ENCODE peak calls at places on chromosome 3, in seven cellular contexts. One of them, this sample, is unnamed.

GRCh38 chr3:59510576-59510975 is 460.8 kb upstream of the CFAP20DC start:
- DNase-seq in naive thymus-derived CD4-positive, alpha-beta T cell: no peak
- DNase-seq in tibial nerve: no peak
- DNase-seq in esophagus squamous epithelium: no peak
- DNase-seq in psoas muscle: no peak
- DNase-seq in heart right ventricle: no peak
- DNase-seq in A549: no peak
- DNase-seq in this sample: no peak

GRCh38 chr3:193240850-193241706 is at the start of gene PLAAT1:
- DNase-seq in naive thymus-derived CD4-positive, alpha-beta T cell: no peak
- DNase-seq in tibial nerve: no peak
- DNase-seq in esophagus squamous epithelium: no peak
- DNase-seq in psoas muscle: peak; percentile 80
- DNase-seq in heart right ventricle: peak; percentile 79
- DNase-seq in A549: peak; percentile 39
- DNase-seq in this sample: no peak

GRCh38 chr3:150227839-150228238 is 180.3 kb upstream of the TSC22D2 start:
- DNase-seq in naive thymus-derived CD4-positive, alpha-beta T cell: no peak
- DNase-seq in tibial nerve: peak; percentile 63
- DNase-seq in esophagus squamous epithelium: no peak
- DNase-seq in psoas muscle: no peak
- DNase-seq in heart right ventricle: peak; percentile 11
- DNase-seq in A549: peak; percentile 38
- DNase-seq in this sample: peak; percentile 41

GRCh38 chr3:48716508-48716981 is 476 bp downstream of the IP6K2 start:
- DNase-seq in naive thymus-derived CD4-positive, alpha-beta T cell: peak; percentile 24
- DNase-seq in tibial nerve: no peak
- DNase-seq in esophagus squamous epithelium: no peak
- DNase-seq in psoas muscle: no peak
- DNase-seq in heart right ventricle: no peak
- DNase-seq in A549: no peak
- DNase-seq in this sample: peak; percentile 27

GRCh38 chr3:113557374-113557773 is 25.0 kb downstream of the SIDT1 start:
- DNase-seq in naive thymus-derived CD4-positive, alpha-beta T cell: no peak
- DNase-seq in tibial nerve: no peak
- DNase-seq in esophagus squamous epithelium: no peak
- DNase-seq in psoas muscle: no peak
- DNase-seq in heart right ventricle: no peak
- DNase-seq in A549: peak; percentile 43
- DNase-seq in this sample: no peak

GRCh38 chr3:142236173-142236572 is 10.8 kb upstream of the GK5 start:
- DNase-seq in naive thymus-derived CD4-positive, alpha-beta T cell: no peak
- DNase-seq in tibial nerve: no peak
- DNase-seq in esophagus squamous epithelium: no peak
- DNase-seq in psoas muscle: no peak
- DNase-seq in heart right ventricle: no peak
- DNase-seq in A549: no peak
- DNase-seq in this sample: no peak

GRCh38 chr3:117622130-117622841 is 912.7 kb downstream of the TUSC7 start:
- DNase-seq in naive thymus-derived CD4-positive, alpha-beta T cell: no peak
- DNase-seq in tibial nerve: no peak
- DNase-seq in esophagus squamous epithelium: no peak
- DNase-seq in psoas muscle: no peak
- DNase-seq in heart right ventricle: no peak
- DNase-seq in A549: no peak
- DNase-seq in this sample: no peak

GRCh38 chr3:147903037-147903436 is 493.9 kb downstream of the ZIC1 start:
- DNase-seq in naive thymus-derived CD4-positive, alpha-beta T cell: no peak
- DNase-seq in tibial nerve: no peak
- DNase-seq in esophagus squamous epithelium: no peak
- DNase-seq in psoas muscle: no peak
- DNase-seq in heart right ventricle: no peak
- DNase-seq in A549: no peak
- DNase-seq in this sample: no peak

GRCh38 chr3:127770671-127771370 is 51.5 kb downstream of the MGLL start:
- DNase-seq in naive thymus-derived CD4-positive, alpha-beta T cell: no peak
- DNase-seq in tibial nerve: no peak
- DNase-seq in esophagus squamous epithelium: no peak
- DNase-seq in psoas muscle: peak; percentile 10
- DNase-seq in heart right ventricle: no peak
- DNase-seq in A549: no peak
- DNase-seq in this sample: no peak

GRCh38 chr3:180430896-180431295 is 171.1 kb upstream of the TTC14 start:
- DNase-seq in naive thymus-derived CD4-positive, alpha-beta T cell: no peak
- DNase-seq in tibial nerve: no peak
- DNase-seq in esophagus squamous epithelium: no peak
- DNase-seq in psoas muscle: no peak
- DNase-seq in heart right ventricle: no peak
- DNase-seq in A549: no peak
- DNase-seq in this sample: no peak

GRCh38 chr3:126464093-126464492 is 11.6 kb downstream of the ZXDC start:
- DNase-seq in naive thymus-derived CD4-positive, alpha-beta T cell: no peak
- DNase-seq in tibial nerve: no peak
- DNase-seq in esophagus squamous epithelium: no peak
- DNase-seq in psoas muscle: no peak
- DNase-seq in heart right ventricle: no peak
- DNase-seq in A549: no peak
- DNase-seq in this sample: no peak

GRCh38 chr3:159253860-159254259 is 452.0 kb downstream of the MFSD1 start:
- DNase-seq in naive thymus-derived CD4-positive, alpha-beta T cell: no peak
- DNase-seq in tibial nerve: no peak
- DNase-seq in esophagus squamous epithelium: no peak
- DNase-seq in psoas muscle: no peak
- DNase-seq in heart right ventricle: no peak
- DNase-seq in A549: no peak
- DNase-seq in this sample: no peak

GRCh38 chr3:159616234-159616825 is 372.3 kb upstream of the IL12A start:
- DNase-seq in naive thymus-derived CD4-positive, alpha-beta T cell: no peak
- DNase-seq in tibial nerve: no peak
- DNase-seq in esophagus squamous epithelium: no peak
- DNase-seq in psoas muscle: no peak
- DNase-seq in heart right ventricle: peak; percentile 36
- DNase-seq in A549: peak; percentile 34
- DNase-seq in this sample: no peak

GRCh38 chr3:147712357-147712756 is 303.2 kb downstream of the ZIC1 start:
- DNase-seq in naive thymus-derived CD4-positive, alpha-beta T cell: no peak
- DNase-seq in tibial nerve: no peak
- DNase-seq in esophagus squamous epithelium: no peak
- DNase-seq in psoas muscle: no peak
- DNase-seq in heart right ventricle: no peak
- DNase-seq in A549: no peak
- DNase-seq in this sample: no peak

GRCh38 chr3:38730281-38730680 is 80.8 kb upstream of the SCN5A start:
- DNase-seq in naive thymus-derived CD4-positive, alpha-beta T cell: no peak
- DNase-seq in tibial nerve: no peak
- DNase-seq in esophagus squamous epithelium: no peak
- DNase-seq in psoas muscle: no peak
- DNase-seq in heart right ventricle: no peak
- DNase-seq in A549: no peak
- DNase-seq in this sample: no peak

DNA sequence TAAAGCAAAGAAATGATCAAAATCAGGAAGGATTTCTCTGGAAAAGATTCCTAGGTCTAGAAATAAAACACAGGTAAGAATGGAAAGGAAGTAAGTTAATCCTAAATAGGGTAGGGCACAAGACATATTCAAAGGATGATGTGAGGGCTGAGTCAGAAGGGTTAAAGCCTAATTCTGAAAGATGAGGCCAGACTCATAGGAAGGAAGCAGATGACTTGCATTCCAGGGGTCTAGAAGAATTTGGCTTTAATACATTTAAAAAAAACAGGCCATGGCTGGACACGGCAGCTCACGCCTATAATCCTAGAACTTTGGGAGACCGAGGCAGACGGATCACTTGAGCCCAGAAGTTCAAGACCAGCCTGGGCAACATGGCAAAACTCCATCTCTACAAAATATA is 3.2 kb downstream of the SSR3 start:
- DNase-seq in naive thymus-derived CD4-positive, alpha-beta T cell: no peak
- DNase-seq in tibial nerve: no peak
- DNase-seq in esophagus squamous epithelium: no peak
- DNase-seq in psoas muscle: no peak
- DNase-seq in heart right ventricle: no peak
- DNase-seq in A549: no peak
- DNase-seq in this sample: no peak
- H3K4me3 ChIP-seq in naive thymus-derived CD4-positive, alpha-beta T cell: no peak overlapping the region
- H3K4me3 ChIP-seq in tibial nerve: no peak overlapping the region
- H3K4me3 ChIP-seq in esophagus squamous epithelium: no peak overlapping the region
- H3K4me3 ChIP-seq in psoas muscle: no peak overlapping the region
- H3K4me3 ChIP-seq in heart right ventricle: no peak overlapping the region
- H3K4me3 ChIP-seq in A549: no peak overlapping the region
- H3K4me3 ChIP-seq in this sample: no peak overlapping the region

GRCh38 chr3:107239703-107240102 is 137.5 kb upstream of the CCDC54 start:
- DNase-seq in naive thymus-derived CD4-positive, alpha-beta T cell: no peak
- DNase-seq in tibial nerve: no peak
- DNase-seq in esophagus squamous epithelium: no peak
- DNase-seq in psoas muscle: no peak
- DNase-seq in heart right ventricle: no peak
- DNase-seq in A549: no peak
- DNase-seq in this sample: no peak
- H3K4me3 ChIP-seq in naive thymus-derived CD4-positive, alpha-beta T cell: no peak overlapping the region
- H3K4me3 ChIP-seq in tibial nerve: peak overlapping the region; percentile 73
- H3K4me3 ChIP-seq in esophagus squamous epithelium: peak overlapping the region; percentile 76
- H3K4me3 ChIP-seq in psoas muscle: peak overlapping the region; percentile 96
- H3K4me3 ChIP-seq in heart right ventricle: peak overlapping the region; percentile 95
- H3K4me3 ChIP-seq in A549: peak overlapping the region; percentile 58
- H3K4me3 ChIP-seq in this sample: peak overlapping the region; percentile 97

GRCh38 chr3:120416868-120417267 is 33.9 kb downstream of the FSTL1 start:
- DNase-seq in naive thymus-derived CD4-positive, alpha-beta T cell: no peak
- DNase-seq in tibial nerve: no peak
- DNase-seq in esophagus squamous epithelium: no peak
- DNase-seq in psoas muscle: peak; percentile 18
- DNase-seq in heart right ventricle: no peak
- DNase-seq in A549: no peak
- DNase-seq in this sample: no peak

GRCh38 chr3:120418866-120419490 is 31.8 kb downstream of the FSTL1 start:
- DNase-seq in naive thymus-derived CD4-positive, alpha-beta T cell: peak; percentile 14
- DNase-seq in tibial nerve: no peak
- DNase-seq in esophagus squamous epithelium: no peak
- DNase-seq in psoas muscle: no peak
- DNase-seq in heart right ventricle: peak; percentile 42
- DNase-seq in A549: peak; percentile 63
- DNase-seq in this sample: peak; percentile 66

GRCh38 chr3:120415756-120416155 is 35.0 kb downstream of the FSTL1 start:
- DNase-seq in naive thymus-derived CD4-positive, alpha-beta T cell: no peak
- DNase-seq in tibial nerve: no peak
- DNase-seq in esophagus squamous epithelium: no peak
- DNase-seq in psoas muscle: no peak
- DNase-seq in heart right ventricle: no peak
- DNase-seq in A549: no peak
- DNase-seq in this sample: no peak

GRCh38 chr3:120418446-120418845 is 32.3 kb downstream of the FSTL1 start:
- DNase-seq in naive thymus-derived CD4-positive, alpha-beta T cell: no peak
- DNase-seq in tibial nerve: no peak
- DNase-seq in esophagus squamous epithelium: no peak
- DNase-seq in psoas muscle: no peak
- DNase-seq in heart right ventricle: no peak
- DNase-seq in A549: no peak
- DNase-seq in this sample: no peak

GRCh38 chr3:120417272-120417911 is 33.4 kb downstream of the FSTL1 start:
- DNase-seq in naive thymus-derived CD4-positive, alpha-beta T cell: peak; percentile 71
- DNase-seq in tibial nerve: peak; percentile 97
- DNase-seq in esophagus squamous epithelium: peak; percentile 43
- DNase-seq in psoas muscle: peak; percentile 88
- DNase-seq in heart right ventricle: peak; percentile 84
- DNase-seq in A549: peak; percentile 99
- DNase-seq in this sample: peak; percentile 95
- H3K4me3 ChIP-seq in naive thymus-derived CD4-positive, alpha-beta T cell: peak overlapping the region; percentile 72
- H3K4me3 ChIP-seq in tibial nerve: peak overlapping the region; percentile 35
- H3K4me3 ChIP-seq in esophagus squamous epithelium: peak overlapping the region; percentile 52
- H3K4me3 ChIP-seq in psoas muscle: peak overlapping the region; percentile 57
- H3K4me3 ChIP-seq in heart right ventricle: peak overlapping the region; percentile 37
- H3K4me3 ChIP-seq in A549: peak overlapping the region; percentile 30
- H3K4me3 ChIP-seq in this sample: peak overlapping the region; percentile 58

GRCh38 chr3:101852315-101852714 is 3.0 kb downstream of the NFKBIZ start:
- DNase-seq in naive thymus-derived CD4-positive, alpha-beta T cell: no peak
- DNase-seq in tibial nerve: no peak
- DNase-seq in esophagus squamous epithelium: no peak
- DNase-seq in psoas muscle: no peak
- DNase-seq in heart right ventricle: no peak
- DNase-seq in A549: no peak
- DNase-seq in this sample: no peak

GRCh38 chr3:101849714-101850326 is 506 bp downstream of the NFKBIZ start:
- DNase-seq in naive thymus-derived CD4-positive, alpha-beta T cell: peak; percentile 49
- DNase-seq in tibial nerve: peak; percentile 33
- DNase-seq in esophagus squamous epithelium: peak; percentile 21
- DNase-seq in psoas muscle: peak; percentile 45
- DNase-seq in heart right ventricle: peak; percentile 59
- DNase-seq in A549: no peak
- DNase-seq in this sample: no peak

GRCh38 chr3:101850327-101851048 is 1.2 kb downstream of the NFKBIZ start:
- DNase-seq in naive thymus-derived CD4-positive, alpha-beta T cell: peak; percentile 83
- DNase-seq in tibial nerve: no peak
- DNase-seq in esophagus squamous epithelium: no peak
- DNase-seq in psoas muscle: no peak
- DNase-seq in heart right ventricle: no peak
- DNase-seq in A549: no peak
- DNase-seq in this sample: peak; percentile 8

GRCh38 chr3:101851833-101852232 is 2.5 kb downstream of the NFKBIZ start:
- DNase-seq in naive thymus-derived CD4-positive, alpha-beta T cell: no peak
- DNase-seq in tibial nerve: no peak
- DNase-seq in esophagus squamous epithelium: no peak
- DNase-seq in psoas muscle: no peak
- DNase-seq in heart right ventricle: no peak
- DNase-seq in A549: no peak
- DNase-seq in this sample: no peak

GRCh38 chr3:101851072-101851471 is 1.8 kb downstream of the NFKBIZ start:
- DNase-seq in naive thymus-derived CD4-positive, alpha-beta T cell: no peak
- DNase-seq in tibial nerve: no peak
- DNase-seq in esophagus squamous epithelium: no peak
- DNase-seq in psoas muscle: no peak
- DNase-seq in heart right ventricle: no peak
- DNase-seq in A549: no peak
- DNase-seq in this sample: peak; percentile 3
- H3K4me3 ChIP-seq in naive thymus-derived CD4-positive, alpha-beta T cell: peak overlapping the region; percentile 98
- H3K4me3 ChIP-seq in tibial nerve: peak overlapping the region; percentile 100
- H3K4me3 ChIP-seq in esophagus squamous epithelium: peak overlapping the region; percentile 97
- H3K4me3 ChIP-seq in psoas muscle: peak overlapping the region; percentile 96
- H3K4me3 ChIP-seq in heart right ventricle: peak overlapping the region; percentile 88
- H3K4me3 ChIP-seq in A549: peak overlapping the region; percentile 84
- H3K4me3 ChIP-seq in this sample: no peak overlapping the region

GRCh38 chr3:23537006-23537620 is 268.6 kb upstream of the UBE2E1 start:
- DNase-seq in naive thymus-derived CD4-positive, alpha-beta T cell: no peak
- DNase-seq in tibial nerve: no peak
- DNase-seq in esophagus squamous epithelium: no peak
- DNase-seq in psoas muscle: no peak
- DNase-seq in heart right ventricle: no peak
- DNase-seq in A549: no peak
- DNase-seq in this sample: no peak
- H3K4me3 ChIP-seq in naive thymus-derived CD4-positive, alpha-beta T cell: no peak overlapping the region
- H3K4me3 ChIP-seq in tibial nerve: no peak overlapping the region
- H3K4me3 ChIP-seq in esophagus squamous epithelium: no peak overlapping the region
- H3K4me3 ChIP-seq in psoas muscle: no peak overlapping the region
- H3K4me3 ChIP-seq in heart right ventricle: no peak overlapping the region
- H3K4me3 ChIP-seq in A549: no peak overlapping the region
- H3K4me3 ChIP-seq in this sample: no peak overlapping the region

GRCh38 chr3:46695177-46695961 is 1.9 kb upstream of the ALS2CL start:
- DNase-seq in naive thymus-derived CD4-positive, alpha-beta T cell: peak; percentile 38
- DNase-seq in tibial nerve: peak; percentile 53
- DNase-seq in esophagus squamous epithelium: no peak
- DNase-seq in psoas muscle: peak; percentile 60
- DNase-seq in heart right ventricle: peak; percentile 65
- DNase-seq in A549: peak; percentile 31
- DNase-seq in this sample: peak; percentile 83
- H3K4me3 ChIP-seq in naive thymus-derived CD4-positive, alpha-beta T cell: peak overlapping the region; percentile 6
- H3K4me3 ChIP-seq in tibial nerve: no peak overlapping the region
- H3K4me3 ChIP-seq in esophagus squamous epithelium: no peak overlapping the region
- H3K4me3 ChIP-seq in psoas muscle: peak overlapping the region; percentile 96
- H3K4me3 ChIP-seq in heart right ventricle: no peak overlapping the region
- H3K4me3 ChIP-seq in A549: no peak overlapping the region
- H3K4me3 ChIP-seq in this sample: no peak overlapping the region

This sample was measured in Jurkat, Clone E6-1.